ENCODE peak calls at places on chromosomes 6 and 20, in four cellular contexts. I, G, X and Z are unnamed samples.

GRCh38 chr6:27478141-27478705 is 5.3 kb upstream of the ZNF184 start:
- DNase-seq in I (peak; percentile 67), X (no peak), G (no peak), Z (peak; percentile 72)

GRCh38 chr6:96394727-96395126 is 126.9 kb upstream of the UFL1 start:
- DNase-seq in X (peak; percentile 19), I (no peak), G (no peak), Z (peak; percentile 43)

GRCh38 chr6:26358511-26358981 is 6.5 kb upstream of the BTN3A2 start:
- DNase-seq in X (no peak), I (no peak), G (no peak), Z (peak; percentile 58)

GRCh38 chr6:88246654-88247053 is 80.5 kb upstream of the CNR1 start:
- DNase-seq in I (no peak), X (peak; percentile 47), G (no peak), Z (no peak)

GRCh38 chr6:134166529-134167221 is 114.3 kb upstream of the SLC2A12 start:
- DNase-seq in X (no peak), G (no peak), I (no peak), Z (no peak)

GRCh38 chr20:31837896-31838397 is 7.5 kb downstream of the FOXS1 start:
- DNase-seq in I (peak; percentile 68), G (no peak), X (peak; percentile 53), Z (no peak)

GRCh38 chr6:14412026-14412425 is 294.5 kb downstream of the CD83 start:
- DNase-seq in G (no peak), X (no peak), I (no peak), Z (no peak)

GRCh38 chr6:33686981-33687975 is 24.2 kb downstream of the UQCC2 start:
- DNase-seq in X (no peak), I (no peak), G (no peak), Z (no peak)

GRCh38 chr6:25404693-25405169 is 125.6 kb downstream of the CARMIL1 start:
- DNase-seq in G (no peak), I (no peak), X (no peak), Z (no peak)

GRCh38 chr6:7050911-7051779 is 56.6 kb upstream of the RREB1 start:
- DNase-seq in I (peak; percentile 84), X (peak; percentile 79), G (peak; percentile 70), Z (no peak)

GRCh38 chr6:137089305-137089704 is 44.5 kb upstream of the IL20RA start:
- DNase-seq in I (no peak), X (no peak), G (no peak), Z (no peak)

GRCh38 chr6:157984165-157984564 is 2.5 kb downstream of the SYNJ2 start:
- DNase-seq in G (no peak), I (peak; percentile 35), X (no peak), Z (no peak)

DNA sequence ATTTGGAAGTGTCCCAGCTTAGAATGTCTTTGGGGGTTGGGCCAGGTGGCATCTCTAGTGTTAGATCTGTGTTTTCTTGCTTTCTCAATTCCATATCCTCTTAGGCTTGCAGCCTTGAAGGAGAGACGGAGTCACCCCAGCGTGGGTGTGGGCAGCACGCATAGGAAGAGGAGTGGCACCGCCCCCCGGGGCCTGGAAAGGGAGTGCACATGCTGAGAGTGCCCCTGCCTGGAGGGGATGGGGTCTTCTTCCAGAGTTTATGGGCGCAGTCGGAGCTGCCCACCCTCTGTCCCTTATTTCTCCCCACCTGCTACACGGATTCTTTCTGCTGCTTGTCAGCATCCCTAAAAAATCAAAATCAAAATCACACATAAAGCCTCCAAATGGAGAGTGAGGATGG is 309.7 kb downstream of the QKI start:
- DNase-seq in G (no peak), I (no peak), X (no peak), Z (no peak)
- H3K4me2 ChIP-seq in G (no peak overlapping the region), I (no peak overlapping the region), X (no peak overlapping the region), Z (no peak overlapping the region)

GRCh38 chr6:1617466-1618304 is 8.0 kb downstream of the FOXC1 start:
- DNase-seq in G (no peak), X (no peak), I (no peak), Z (no peak)
- H3K27me3 ChIP-seq in G (peaks cover 96% of the 10 kb centered on the region), X (peaks cover 70% of the 10 kb centered on the region), I (peaks cover 14% of the 10 kb centered on the region), Z (no peaks in the 10 kb centered on the region)

GRCh38 chr6:11236351-11236750 is 3.9 kb upstream of the NEDD9 start:
- DNase-seq in G (no peak), I (peak; percentile 50), X (no peak), Z (no peak)
- H3K4me2 ChIP-seq in G (no peak overlapping the region), I (no peak overlapping the region), X (no peak overlapping the region), Z (no peak overlapping the region)

DNA sequence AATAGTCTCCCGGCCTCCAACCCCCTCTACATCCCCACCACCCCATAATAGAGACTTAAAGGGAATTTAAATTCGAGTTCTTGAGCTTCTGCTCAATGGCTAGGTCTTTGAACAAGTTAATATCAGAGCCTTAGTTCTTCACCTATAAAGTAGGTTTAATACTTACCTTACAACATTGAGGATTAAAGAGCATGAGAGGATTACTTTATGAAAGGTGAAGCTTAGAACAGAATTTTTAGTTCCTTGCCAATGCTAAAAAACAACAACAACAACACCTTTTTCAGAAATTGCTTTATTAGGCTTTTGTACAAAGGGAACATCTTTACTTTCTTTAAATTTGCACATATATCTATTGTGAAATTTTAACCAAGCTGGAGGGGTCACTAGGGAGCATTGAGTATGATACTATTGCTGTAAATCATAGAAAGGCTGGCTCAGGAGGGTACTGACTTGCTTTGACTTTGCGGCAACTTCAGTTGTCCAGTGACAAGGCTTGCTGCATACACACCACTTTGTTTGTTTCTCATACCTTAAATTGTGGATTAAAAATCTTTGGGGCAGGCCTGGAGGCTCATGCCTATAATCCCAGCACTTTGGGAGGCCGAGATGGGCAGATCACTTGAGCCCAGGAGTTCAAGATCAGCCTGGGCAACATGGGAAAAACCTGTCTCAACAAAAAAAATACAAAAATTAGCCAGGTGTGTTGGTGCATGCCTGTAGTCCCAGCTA is 9.7 kb downstream of the TOP1 start:
- DNase-seq in I (no peak), X (no peak), G (no peak), Z (no peak)
- H3K27me3 ChIP-seq in I (no peaks in the 10 kb centered on the region), X (no peaks in the 10 kb centered on the region), G (peaks cover 6% of the 10 kb centered on the region), Z (no peaks in the 10 kb centered on the region)

DNA sequence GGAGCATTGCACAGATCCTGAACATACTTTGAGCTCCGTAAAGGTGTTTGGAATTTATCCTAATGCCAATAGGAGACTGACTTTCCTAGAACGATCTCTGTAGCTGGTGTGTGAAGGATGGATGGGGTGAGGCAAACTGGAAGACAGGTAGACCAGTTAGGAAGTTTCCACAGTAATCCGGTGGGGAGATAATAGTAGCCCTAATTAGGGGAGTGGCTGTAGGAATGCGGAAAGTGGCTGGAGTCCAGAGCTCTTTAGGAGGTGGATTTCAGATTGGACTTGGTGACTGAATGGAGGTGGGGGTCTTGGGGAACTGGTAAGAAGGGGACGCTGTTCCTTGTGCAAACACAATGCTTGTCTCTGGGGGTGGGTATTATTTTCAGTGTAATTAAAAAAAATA is 146.3 kb downstream of the SOX4 start:
- DNase-seq in G (no peak), I (no peak), X (peak; percentile 72), Z (no peak)
- H3K4me2 ChIP-seq in G (peak overlapping the region; percentile 55), I (no peak overlapping the region), X (no peak overlapping the region), Z (no peak overlapping the region)

GRCh38 chr6:104954091-104954797 is 2.7 kb upstream of the LIN28B start:
- DNase-seq in I (no peak), G (no peak), X (peak; percentile 64), Z (no peak)

GRCh38 chr6:104957301-104958177 is 632 bp downstream of the LIN28B start:
- DNase-seq in I (peak; percentile 55), G (peak; percentile 72), X (peak; percentile 82), Z (peak; percentile 85)

GRCh38 chr6:104956663-104957294 is at the start of gene LIN28B:
- DNase-seq in X (peak; percentile 80), I (peak; percentile 76), G (no peak), Z (peak; percentile 87)

GRCh38 chr6:104955491-104955890 is 1.4 kb upstream of the LIN28B start:
- DNase-seq in I (no peak), X (peak; percentile 88), G (peak; percentile 52), Z (no peak)

DNA sequence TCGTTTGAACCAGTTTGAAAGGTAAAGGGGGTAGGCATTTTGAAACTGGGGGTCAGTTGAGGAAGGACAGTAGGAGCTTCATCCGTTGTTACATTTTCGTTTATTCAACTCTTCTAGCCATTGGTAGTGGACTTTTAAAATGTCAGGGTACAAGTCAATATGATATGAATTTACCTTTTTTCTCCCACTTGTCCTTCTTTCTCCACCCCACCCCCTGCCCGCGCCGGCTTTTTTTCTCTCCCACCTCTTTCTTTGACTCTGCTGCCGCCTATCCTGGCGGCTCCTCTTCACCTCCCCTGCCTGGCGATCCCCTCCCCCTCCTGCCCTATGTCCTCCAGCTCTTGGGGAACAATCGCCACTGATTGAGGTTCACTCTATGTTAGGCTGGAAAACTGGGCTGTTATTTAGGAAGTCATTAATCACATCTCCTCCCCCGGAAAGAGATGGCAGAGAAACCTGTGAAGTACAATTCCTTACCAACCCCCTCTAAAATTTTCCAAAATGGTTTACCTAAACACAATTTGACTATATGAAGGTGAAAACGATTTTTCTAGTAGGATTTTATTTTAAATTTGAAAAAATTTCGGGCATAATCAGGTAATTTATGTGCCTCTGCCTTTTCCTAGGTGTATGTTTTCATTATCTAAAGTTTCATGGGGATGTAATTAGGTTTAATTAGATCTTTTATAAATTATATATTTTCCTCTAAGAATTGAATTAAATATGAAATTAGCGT is 812 bp upstream of the LIN28B start:
- DNase-seq in I (peak; percentile 61), G (peak; percentile 85), X (peak; percentile 94), Z (peak; percentile 62)
- H3K27me3 ChIP-seq in I (peaks cover 23% of the 10 kb centered on the region), G (no peaks in the 10 kb centered on the region), X (no peaks in the 10 kb centered on the region), Z (no peaks in the 10 kb centered on the region)

GRCh38 chr20:10576411-10576810 is 97.4 kb downstream of the JAG1 start:
- DNase-seq in G (no peak), X (no peak), I (no peak), Z (no peak)

GRCh38 chr20:10573951-10574339 is 99.9 kb downstream of the JAG1 start:
- DNase-seq in I (no peak), G (no peak), X (no peak), Z (no peak)

GRCh38 chr20:10571313-10571815 is 102.4 kb downstream of the JAG1 start:
- DNase-seq in I (no peak), X (peak; percentile 57), G (no peak), Z (no peak)

GRCh38 chr20:10572853-10573252 is 100.9 kb downstream of the JAG1 start:
- DNase-seq in G (no peak), X (no peak), I (no peak), Z (no peak)

DNA sequence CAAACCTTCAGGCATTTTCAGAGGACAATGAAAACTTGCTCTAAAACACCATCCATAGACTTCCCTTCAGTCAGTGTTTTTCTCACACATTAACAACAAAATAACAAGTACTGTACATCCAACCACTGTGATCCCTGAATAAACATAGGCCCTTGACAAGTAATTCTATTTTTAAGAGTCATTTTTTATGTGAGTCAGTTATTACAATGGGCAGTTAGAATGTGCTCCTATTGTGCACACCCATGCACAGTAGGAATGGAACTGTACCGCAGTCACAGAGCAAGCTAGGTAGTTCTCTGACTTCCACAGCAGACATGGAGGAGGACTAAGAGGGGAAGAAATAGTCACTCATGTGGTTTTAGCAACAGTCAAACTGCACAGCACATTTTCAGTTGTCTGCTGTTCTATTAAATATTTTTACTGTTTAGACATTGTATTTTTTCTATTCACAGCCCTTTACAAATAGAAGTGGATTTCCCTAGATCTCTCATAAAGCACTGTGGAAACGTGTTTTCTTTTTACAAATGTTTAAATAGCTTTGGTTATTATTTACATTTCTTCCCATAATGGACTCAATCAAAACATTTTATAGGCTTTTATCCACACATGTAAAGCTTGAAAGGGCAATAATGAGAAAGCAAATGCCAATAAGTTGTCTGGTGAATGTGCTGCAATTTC is 100.4 kb downstream of the JAG1 start:
- DNase-seq in G (no peak), I (no peak), X (no peak), Z (no peak)
- H3K4me2 ChIP-seq in G (no peak overlapping the region), I (no peak overlapping the region), X (no peak overlapping the region), Z (no peak overlapping the region)